ENCODE peak calls at places on chromosome 1, in ten cellular contexts. K is Ammon's horn; Z is substantia nigra; T is GDM1; M is GM10248; L is left colon; W is right cardiac atrium; O is COR-L47; C is GM06990; I is stimulated activated CD8-positive, alpha-beta memory T cell treated with anti-CD3 and anti-CD28 coated beads, Interleukin-4, amount 100 ng/mL, for 1 hour. R is an unnamed sample.

GRCh38 chr1:67722292-67722944 is 37.4 kb downstream of the GADD45A start:
- DNase-seq in C (no peak), T (no peak), L (no peak), O (no peak), K (peak), Z (no peak), M (no peak), I (no peak), W (no peak), R (no peak)

GRCh38 chr1:86924324-86924960 is 10.0 kb downstream of the HS2ST1 start:
- DNase-seq in I (no peak), Z (no peak), W (no peak), K (no peak), C (no peak), O (no peak), T (no peak), L (no peak), M (no peak), R (no peak)

GRCh38 chr1:37486680-37487618 is 12.6 kb downstream of the ZC3H12A start:
- DNase-seq in M (peak), T (peak), W (peak), O (peak), Z (peak), I (peak), K (peak), L (peak), C (no peak), R (peak)

GRCh38 chr1:197850918-197851317 is 51.5 kb upstream of the C1orf53 start:
- DNase-seq in C (no peak), Z (no peak), W (no peak), O (no peak), I (no peak), M (no peak), K (no peak), L (no peak), T (no peak), R (no peak)

GRCh38 chr1:240491156-240491555 is 120.8 kb downstream of the GREM2 start:
- DNase-seq in Z (no peak), I (no peak), L (no peak), K (no peak), O (no peak), W (no peak), T (no peak), M (no peak), C (no peak), R (no peak)

GRCh38 chr1:182087304-182087703 is 25.8 kb upstream of the ZNF648 start:
- DNase-seq in M (no peak), C (no peak), I (no peak), T (no peak), K (no peak), Z (no peak), W (no peak), O (no peak), L (no peak), R (no peak)

GRCh38 chr1:231970684-231971083 is 344.1 kb downstream of the DISC1 start:
- DNase-seq in M (no peak), Z (no peak), L (no peak), I (no peak), O (no peak), K (peak), T (no peak), C (no peak), W (peak), R (no peak)

GRCh38 chr1:211469938-211470529 is 21.9 kb downstream of the RD3 start:
- DNase-seq in T (no peak), I (no peak), W (peak), M (peak), K (peak), L (peak), Z (peak), O (peak), C (peak), R (peak)